ENCODE peak calls at places on chromosomes 6 and 20, in five cellular contexts. W, F, R, P and V are unnamed samples.

GRCh38 chr20:46232575-46232974 is 75.7 kb downstream of the CDH22 start:
- DNase-seq in W (no peak), F (no peak), R (no peak), P (no peak), V (no peak)

GRCh38 chr6:132190815-132191175 is 210.5 kb downstream of the MOXD1 start:
- DNase-seq in W (no peak), F (no peak), R (peak), P (peak), V (peak)

GRCh38 chr6:22828179-22829062 is 259.1 kb downstream of the HDGFL1 start:
- DNase-seq in W (peak), F (peak), R (peak), P (peak), V (peak)

GRCh38 chr6:45590751-45591184 is 213.0 kb upstream of the SUPT3H start:
- DNase-seq in W (no peak), F (no peak), R (peak), P (no peak), V (peak)

GRCh38 chr6:111591370-111591900 is 14.2 kb downstream of the TRAF3IP2 start:
- DNase-seq in W (peak), F (peak), R (peak), P (peak), V (peak)

GRCh38 chr6:39772559-39773283 is 19.5 kb upstream of the DAAM2 start:
- DNase-seq in W (no peak), F (peak), R (no peak), P (no peak), V (peak)

GRCh38 chr20:50198211-50198666 is 7.6 kb downstream of the CEBPB start:
- DNase-seq in W (no peak), F (no peak), R (no peak), P (no peak), V (no peak)

GRCh38 chr20:46150982-46151381 is 32.9 kb downstream of the CD40 start:
- DNase-seq in W (no peak), F (no peak), R (no peak), P (no peak), V (no peak)

GRCh38 chr6:159097256-159097655 is 52.5 kb upstream of the TAGAP start:
- DNase-seq in W (no peak), F (no peak), R (no peak), P (no peak), V (no peak)

GRCh38 chr6:159092631-159093030 is 47.8 kb upstream of the TAGAP start:
- DNase-seq in W (no peak), F (no peak), R (no peak), P (no peak), V (peak)

GRCh38 chr6:159093608-159094443 is 49.0 kb upstream of the TAGAP start:
- DNase-seq in W (no peak), F (no peak), R (no peak), P (no peak), V (no peak)

GRCh38 chr6:159095561-159096095 is 50.8 kb upstream of the TAGAP start:
- DNase-seq in W (no peak), F (no peak), R (no peak), P (no peak), V (no peak)

DNA sequence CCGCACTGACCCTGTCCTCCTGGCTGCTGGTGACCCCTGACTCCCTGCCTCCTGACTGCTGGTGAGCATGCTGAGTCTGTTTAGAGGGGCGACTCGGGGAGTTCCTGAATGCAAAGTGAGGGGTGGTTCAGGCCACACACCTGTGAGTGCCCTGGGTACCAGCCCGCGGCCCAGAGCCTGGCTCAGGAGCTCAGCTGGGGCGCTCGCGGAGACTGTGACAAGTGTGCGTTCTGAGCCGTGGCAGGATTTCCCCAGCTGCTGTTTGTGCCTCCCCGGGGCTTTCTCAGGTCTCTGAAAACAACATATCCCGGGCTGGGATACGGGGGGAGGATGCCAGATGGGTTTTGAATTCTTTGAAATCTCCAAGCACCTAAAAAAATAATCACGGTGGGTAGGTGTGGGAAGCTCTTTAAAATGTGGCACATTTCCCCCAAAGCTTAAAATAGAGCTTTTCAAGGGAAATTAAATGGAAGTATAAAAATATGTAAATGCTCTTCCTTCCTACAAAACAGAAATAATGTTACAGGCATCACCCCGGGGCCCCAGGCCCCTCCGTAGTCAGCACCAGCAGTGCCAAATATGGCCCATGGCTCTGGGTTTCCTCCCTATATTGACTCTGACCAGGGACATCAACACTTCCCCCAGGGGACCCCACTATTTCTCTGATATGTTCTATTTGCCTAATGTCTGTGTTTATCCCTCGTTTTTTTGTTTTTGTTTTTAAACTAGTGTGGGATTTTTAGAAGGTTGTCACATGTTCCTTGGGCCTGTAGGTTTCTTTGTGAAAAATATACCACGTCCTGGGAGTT is 49.9 kb upstream of the TAGAP start:
- DNase-seq in W (no peak), F (no peak), R (no peak), P (no peak), V (no peak)
- H3K4me3 ChIP-seq in W (no peak), F (no peak), R (no peak), P (no peak), V (no peak)

GRCh38 chr6:93453956-93454355 is 34.6 kb upstream of the EPHA7 start:
- DNase-seq in W (no peak), F (no peak), R (no peak), P (no peak), V (no peak)

DNA sequence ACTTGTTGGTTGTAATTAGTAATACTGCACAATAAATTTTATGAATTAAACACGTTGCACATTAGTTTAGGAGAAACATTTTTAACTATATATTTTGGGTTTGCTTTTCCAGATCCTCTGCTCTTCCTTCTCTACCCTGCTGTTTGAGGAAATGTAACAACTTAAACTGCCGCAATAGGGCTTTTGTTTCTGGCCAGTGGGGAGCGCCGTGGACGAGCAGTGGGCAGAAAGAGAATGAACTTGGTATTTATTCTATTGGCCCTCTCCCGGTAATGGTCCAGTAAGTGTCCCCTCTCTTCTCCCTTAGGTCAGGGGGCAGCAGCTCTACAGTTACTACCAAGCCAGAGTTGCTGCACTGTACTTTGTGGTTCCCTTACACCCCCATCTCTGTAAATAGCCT is 35.2 kb upstream of the EPHA7 start:
- DNase-seq in W (no peak), F (no peak), R (no peak), P (no peak), V (no peak)
- TF ChIP-seq CTCF in W (no peak), F (no peak), R (no peak), P (no peak), V (no peak)

DNA sequence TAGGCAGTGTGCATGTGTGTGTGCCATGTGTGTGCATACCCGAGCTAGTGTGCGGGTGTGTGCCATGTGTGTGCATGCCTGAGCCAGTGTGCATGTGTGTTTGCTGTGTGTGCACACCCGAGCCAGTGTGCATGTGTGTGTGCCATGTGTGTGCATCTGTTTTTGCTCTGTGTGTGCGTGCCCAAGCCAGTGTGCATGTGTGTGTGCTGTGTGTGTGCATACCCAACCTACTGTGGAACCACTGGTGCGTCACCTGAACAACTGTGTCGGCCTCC is 5.7 kb downstream of the RBBP8NL start:
- DNase-seq in W (no peak), F (no peak), R (no peak), P (no peak), V (no peak)
- H3K4me3 ChIP-seq in W (no peak), F (no peak), R (no peak), P (no peak), V (no peak)

GRCh38 chr6:119974430-119975159 is 625.0 kb upstream of the MAN1A1 start:
- DNase-seq in W (no peak), F (no peak), R (no peak), P (no peak), V (no peak)

GRCh38 chr6:119978274-119978889 is 628.8 kb upstream of the MAN1A1 start:
- DNase-seq in W (peak), F (no peak), R (peak), P (peak), V (peak)

GRCh38 chr6:119980802-119981201 is 631.2 kb upstream of the MAN1A1 start:
- DNase-seq in W (no peak), F (no peak), R (no peak), P (no peak), V (no peak)

DNA sequence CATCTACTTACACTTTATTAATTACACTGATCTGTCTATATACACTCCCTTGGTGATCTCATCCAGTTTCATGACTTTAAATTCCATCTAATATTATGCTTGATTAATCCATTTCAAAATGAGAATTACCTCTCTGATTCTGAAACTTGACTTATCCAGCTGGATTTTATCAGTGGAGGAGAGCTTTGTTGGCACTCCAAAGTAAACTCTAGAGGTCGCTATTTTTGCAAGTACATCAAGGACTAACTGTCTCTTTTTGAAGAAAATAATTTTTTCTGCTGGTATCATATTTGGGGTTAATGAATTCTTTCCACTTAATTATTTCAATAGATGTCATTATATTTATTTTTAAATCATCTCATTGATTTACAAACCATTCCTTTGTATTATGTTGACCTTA is 630.3 kb upstream of the MAN1A1 start:
- DNase-seq in W (peak), F (no peak), R (peak), P (no peak), V (peak)
- TF ChIP-seq CTCF in W (peak), F (no peak), R (peak), P (peak), V (peak)

DNA sequence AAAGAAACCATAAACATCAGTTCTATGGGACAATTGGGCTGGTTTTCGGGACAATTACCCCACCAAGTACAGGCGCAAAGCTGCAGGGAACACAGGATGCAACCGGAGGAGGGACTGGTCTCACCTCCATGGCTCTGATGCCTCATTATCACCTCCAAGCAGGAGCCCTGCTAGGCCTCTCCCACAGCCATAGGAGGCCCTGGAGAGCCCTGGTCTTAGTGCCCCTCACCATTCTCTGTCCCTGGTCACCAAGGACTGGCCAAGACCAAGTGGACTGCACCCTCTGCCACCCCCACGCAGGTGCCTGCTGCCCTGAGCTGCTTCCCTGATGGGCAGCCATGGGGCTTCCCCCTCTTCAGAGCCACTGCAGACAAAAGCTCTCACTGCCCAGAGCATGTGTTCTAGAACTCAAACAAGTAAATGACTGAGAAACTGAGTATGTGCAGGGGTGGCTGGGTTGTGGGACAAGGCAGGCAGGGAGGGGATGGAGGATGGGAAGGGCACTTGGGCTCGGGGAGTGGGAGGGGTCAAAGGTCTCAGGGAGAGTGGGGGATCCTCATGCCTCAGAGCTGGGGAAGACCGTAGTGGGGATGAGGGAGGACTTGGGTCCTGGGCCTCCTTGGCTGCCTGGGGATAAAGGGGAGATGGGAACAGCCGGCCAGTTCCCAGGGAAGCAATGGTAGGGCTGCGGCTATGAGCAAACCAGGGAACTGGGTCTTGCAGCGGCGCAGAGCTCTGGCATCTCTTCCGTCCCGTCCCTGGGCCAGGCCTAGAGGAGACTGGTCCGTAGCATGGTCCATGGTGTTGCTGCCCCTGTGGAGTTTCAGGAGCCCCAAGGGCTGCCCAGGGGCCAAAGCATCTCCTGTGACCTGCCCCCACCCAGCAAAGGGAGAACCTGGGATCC is 435.1 kb downstream of the PREX1 start:
- DNase-seq in W (no peak), F (no peak), R (no peak), P (no peak), V (no peak)
- H3K4me3 ChIP-seq in W (no peak), F (no peak), R (no peak), P (no peak), V (no peak)

DNA sequence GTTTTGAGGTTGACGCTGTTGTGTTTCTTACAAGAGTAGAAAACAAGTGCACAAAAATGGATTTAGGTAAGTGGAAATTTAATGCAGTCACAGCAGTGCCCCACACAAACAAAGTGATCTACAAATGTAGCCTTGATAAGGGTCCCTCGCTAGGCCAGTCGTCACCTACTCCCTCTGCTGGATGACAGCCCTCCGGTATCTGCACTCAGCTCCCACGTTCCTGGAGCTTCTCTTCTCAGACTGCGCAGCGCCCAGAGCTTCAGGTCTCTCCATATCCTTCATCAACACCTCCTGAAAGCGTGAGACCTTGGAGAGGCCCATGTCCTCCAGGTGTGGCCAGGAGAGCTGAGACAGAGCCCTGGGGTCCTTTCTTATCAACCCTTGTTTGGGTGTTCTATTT is 58.3 kb upstream of the MAP3K4 start:
- DNase-seq in W (no peak), F (no peak), R (no peak), P (no peak), V (no peak)
- TF ChIP-seq CTCF in W (peak), F (no peak), R (no peak), P (no peak), V (no peak)

GRCh38 chr20:41616228-41616627 is 1.9 kb downstream of the CHD6 start:
- DNase-seq in W (peak), F (no peak), R (peak), P (no peak), V (peak)
- H3K4me3 ChIP-seq in W (no peak), F (no peak), R (no peak), P (no peak), V (no peak)

GRCh38 chr6:19452495-19452894 is 384.7 kb upstream of the ID4 start:
- DNase-seq in W (no peak), F (no peak), R (no peak), P (no peak), V (no peak)
- TF ChIP-seq CTCF in W (no peak), F (no peak), R (no peak), P (no peak), V (no peak)

DNA sequence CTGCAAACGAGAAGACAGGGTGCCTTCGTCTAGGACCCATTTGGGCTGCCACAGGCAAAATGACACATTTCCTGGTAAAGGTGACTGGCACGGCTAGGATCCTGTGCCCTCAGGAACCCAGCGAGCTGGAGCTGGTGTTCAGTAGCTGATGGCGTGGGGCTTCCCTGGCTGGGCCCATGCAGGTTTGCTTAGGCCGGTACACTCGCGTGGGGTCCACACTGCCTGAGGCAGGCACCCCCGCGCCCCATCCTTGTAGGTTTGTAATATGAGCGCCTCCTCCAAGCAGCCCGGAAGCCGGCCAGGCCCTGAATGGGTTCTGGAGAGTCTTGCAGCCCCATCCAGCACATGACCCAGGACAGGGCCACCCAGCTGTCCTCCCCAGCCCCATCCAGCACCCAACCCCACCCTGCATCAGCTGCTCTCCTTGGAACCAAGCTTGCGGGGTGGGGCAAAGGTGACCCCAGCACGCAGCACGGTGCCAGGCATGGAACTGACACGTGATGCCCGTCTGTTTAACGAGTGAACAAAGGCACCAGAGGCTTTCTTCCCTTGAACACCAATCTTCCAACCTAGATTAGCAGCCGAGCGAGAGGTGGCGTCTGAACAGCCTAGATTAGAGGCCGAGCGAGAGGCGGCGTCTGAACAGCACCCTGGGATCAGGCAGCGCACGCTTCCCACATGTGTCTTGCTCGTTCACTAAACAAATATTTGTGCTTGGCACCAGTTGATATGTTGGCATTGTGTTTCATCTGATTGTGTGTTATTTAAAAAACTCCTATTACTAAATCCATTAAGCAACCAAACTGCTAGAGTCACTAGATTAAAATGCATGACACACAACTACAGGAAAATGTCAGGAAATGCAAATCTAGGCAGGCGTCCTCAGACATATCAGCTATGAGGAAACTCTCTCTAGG is 112.1 kb downstream of the DLL1 start:
- DNase-seq in W (peak), F (peak), R (peak), P (peak), V (peak)
- H3K4me3 ChIP-seq in W (no peak), F (no peak), R (no peak), P (no peak), V (no peak)

GRCh38 chr6:159008656-159009288 is 8.8 kb upstream of the RSPH3 start:
- DNase-seq in W (peak), F (no peak), R (peak), P (peak), V (peak)
- TF ChIP-seq CTCF in W (peak), F (no peak), R (peak), P (peak), V (peak)